ENCODE peak calls at places on chromosomes 6 and 20, in four cellular contexts. K is K562, V is HepG2, R is endothelial cell of umbilical vein. J is an unnamed sample.

GRCh38 chr6:69038841-69039240 is 403.8 kb downstream of the ADGRB3 start:
- DNase-seq in K (no peak), V (no peak), R (no peak), J (no peak)

GRCh38 chr20:37415118-37416085 is 69.5 kb downstream of the SRC start:
- DNase-seq in K (no peak), V (no peak), R (no peak), J (no peak)

GRCh38 chr6:120871416-120872261 is 462.6 kb downstream of the TBC1D32 start:
- DNase-seq in K (no peak), V (no peak), R (no peak), J (no peak)

GRCh38 chr6:167475947-167476346 is 151.1 kb downstream of the TTLL2 start:
- DNase-seq in K (no peak), V (no peak), R (no peak), J (no peak)

GRCh38 chr20:49115565-49115964 is 69.5 kb downstream of the CSE1L start:
- DNase-seq in K (no peak), V (no peak), R (no peak), J (no peak)

GRCh38 chr6:62683063-62683462 is 397.0 kb upstream of the KHDRBS2 start:
- DNase-seq in K (no peak), V (no peak), R (no peak), J (no peak)

GRCh38 chr20:35344354-35344837 is 52.2 kb upstream of the FAM83C start:
- DNase-seq in K (peak), V (peak), R (peak), J (no peak)

GRCh38 chr6:75493400-75494064 is at the start of gene FILIP1:
- DNase-seq in K (no peak), V (no peak), R (no peak), J (no peak)

GRCh38 chr6:29708432-29709177 is 14.6 kb upstream of the HLA-F start:
- DNase-seq in K (no peak), V (no peak), R (no peak), J (peak)

GRCh38 chr20:5364997-5365597 is 48.3 kb upstream of the PROKR2 start:
- DNase-seq in K (no peak), V (no peak), R (no peak), J (no peak)

GRCh38 chr6:35216832-35217811 is 3.4 kb downstream of the SCUBE3 start:
- DNase-seq in K (no peak), V (no peak), R (no peak), J (no peak)

GRCh38 chr6:161949531-161949930 is 675.7 kb upstream of the AGPAT4 start:
- DNase-seq in K (no peak), V (no peak), R (no peak), J (no peak)

GRCh38 chr20:5918856-5919633 is 31.3 kb downstream of the TRMT6 start:
- DNase-seq in K (no peak), V (peak), R (peak), J (no peak)

GRCh38 chr20:54545959-54546358 is 70.6 kb downstream of the DOK5 start:
- DNase-seq in K (no peak), V (no peak), R (no peak), J (no peak)

GRCh38 chr20:50335105-50335504 is 144.5 kb downstream of the CEBPB start:
- DNase-seq in K (peak), V (peak), R (peak), J (no peak)

GRCh38 chr20:15297059-15297875 is 959.9 kb upstream of the FLRT3 start:
- DNase-seq in K (no peak), V (no peak), R (no peak), J (no peak)

GRCh38 chr6:2536451-2536850 is 214.3 kb downstream of the MYLK4 start:
- DNase-seq in K (no peak), V (no peak), R (no peak), J (no peak)

GRCh38 chr20:53077373-53078205 is 105.4 kb downstream of the TSHZ2 start:
- DNase-seq in K (no peak), V (peak), R (peak), J (no peak)

GRCh38 chr20:59646487-59646886 is 42.1 kb downstream of the PHACTR3 start:
- DNase-seq in K (no peak), V (no peak), R (no peak), J (no peak)

GRCh38 chr6:84304881-84305280 is 77.4 kb upstream of the CEP162 start:
- DNase-seq in K (no peak), V (no peak), R (no peak), J (no peak)

GRCh38 chr6:43496370-43497128 is 13.6 kb downstream of the LRRC73 start:
- DNase-seq in K (peak), V (peak), R (peak), J (no peak)

GRCh38 chr6:15036690-15037245 is 209.1 kb upstream of the JARID2 start:
- DNase-seq in K (peak), V (peak), R (no peak), J (no peak)

GRCh38 chr6:16163535-16164300 is 34.8 kb downstream of the MYLIP start:
- DNase-seq in K (no peak), V (no peak), R (peak), J (no peak)

GRCh38 chr6:54970337-54970736 is 123.8 kb downstream of the FAM83B start:
- DNase-seq in K (no peak), V (no peak), R (no peak), J (no peak)

GRCh38 chr6:14953806-14954205 is 292.1 kb upstream of the JARID2 start:
- DNase-seq in K (no peak), V (no peak), R (no peak), J (no peak)

GRCh38 chr6:75481394-75481793 is 12.2 kb downstream of the FILIP1 start:
- DNase-seq in K (no peak), V (no peak), R (no peak), J (no peak)

GRCh38 chr20:15976047-15976731 is 597.1 kb downstream of the KIF16B start:
- DNase-seq in K (no peak), V (no peak), R (no peak), J (no peak)

GRCh38 chr6:170004585-170005210 is 253.3 kb downstream of the ERMARD start:
- DNase-seq in K (no peak), V (no peak), R (no peak), J (no peak)

GRCh38 chr6:170005680-170006470 is 254.5 kb downstream of the ERMARD start:
- DNase-seq in K (no peak), V (no peak), R (no peak), J (no peak)

GRCh38 chr6:170007468-170008240 is 256.2 kb downstream of the ERMARD start:
- DNase-seq in K (no peak), V (no peak), R (no peak), J (no peak)

GRCh38 chr6:170008386-170008785 is 257.0 kb downstream of the ERMARD start:
- DNase-seq in K (no peak), V (no peak), R (no peak), J (no peak)

GRCh38 chr6:170006524-170007467 is 255.4 kb downstream of the ERMARD start:
- DNase-seq in K (no peak), V (no peak), R (no peak), J (no peak)
- TF ChIP-seq MYC in K (no peak), V (no peak), R (no peak), J (no peak)

DNA sequence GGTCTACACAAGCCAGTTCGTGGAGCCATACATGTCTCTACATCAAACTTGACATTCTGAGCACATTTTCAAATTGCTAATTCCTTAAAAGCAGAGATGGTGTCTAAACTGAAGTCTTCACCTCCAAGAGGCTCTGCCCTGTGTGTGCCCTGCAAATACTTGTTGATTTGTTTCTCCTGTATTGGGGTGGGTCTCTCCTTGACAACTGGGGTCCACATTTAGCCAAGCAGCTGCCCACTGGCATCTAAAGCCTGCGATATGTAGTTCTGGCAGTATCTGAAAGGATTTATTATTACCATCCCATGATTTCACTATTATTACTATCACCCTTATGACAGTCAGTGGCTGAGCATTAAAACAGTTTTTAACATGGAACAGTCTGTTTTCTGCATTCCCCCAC is 45.9 kb upstream of the PKHD1 start:
- DNase-seq in K (no peak), V (no peak), R (no peak), J (no peak)
- H2AFZ ChIP-seq in K (no peak), V (no peak), R (no peak), J (no peak)

GRCh38 chr6:39819226-39819625 is 27.1 kb downstream of the DAAM2 start:
- DNase-seq in K (no peak), V (no peak), R (no peak), J (no peak)
- TF ChIP-seq MYC in K (no peak), V (no peak), R (no peak), J (no peak)

GRCh38 chr6:112030965-112031660 is 22.8 kb upstream of the CCN6 start:
- DNase-seq in K (no peak), V (no peak), R (no peak), J (no peak)
- H2AFZ ChIP-seq in K (no peak), V (no peak), R (no peak), J (no peak)

DNA sequence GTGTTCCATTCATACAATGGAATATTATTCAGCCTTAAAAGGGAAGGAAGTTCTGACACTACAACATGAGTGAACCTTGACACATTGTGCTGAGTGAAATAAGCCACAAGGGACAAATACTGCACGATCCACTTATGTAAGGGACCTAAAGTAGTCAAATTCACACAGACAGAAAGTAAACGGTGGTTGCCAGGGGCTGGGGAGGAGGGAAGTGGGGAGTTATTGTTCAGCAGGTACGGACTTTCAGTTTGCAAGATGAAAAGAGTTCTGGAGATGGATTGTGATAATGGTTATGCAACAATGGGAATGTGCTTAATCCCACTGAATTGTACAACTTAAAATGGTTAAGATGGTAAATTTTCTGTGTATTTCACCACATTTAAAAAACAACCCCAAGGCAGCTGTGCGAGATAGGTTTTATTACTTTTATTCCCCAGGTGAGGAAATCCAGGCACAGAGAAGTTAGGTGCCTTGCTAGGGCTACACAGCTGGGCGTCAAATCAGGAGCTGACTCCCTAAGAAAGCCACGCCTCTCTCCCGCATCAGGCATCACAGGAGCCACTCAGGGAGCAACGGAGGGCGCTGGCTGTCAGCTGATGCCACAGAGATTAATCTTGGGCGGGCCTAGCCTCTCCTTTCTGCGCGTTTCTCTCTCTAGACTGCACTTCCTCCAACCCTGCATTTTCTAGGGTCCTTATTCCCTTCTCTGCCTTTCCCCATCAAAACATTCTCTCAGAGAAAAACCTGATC is 9.3 kb upstream of the TRAF3IP2 start:
- DNase-seq in K (peak), V (peak), R (peak), J (no peak)
- TF ChIP-seq MYC in K (peak), V (no peak), R (no peak), J (no peak)

GRCh38 chr20:1802385-1803215 is 92.6 kb upstream of the SIRPA start:
- DNase-seq in K (peak), V (peak), R (peak), J (no peak)
- H2AFZ ChIP-seq in K (no peak), V (no peak), R (peak), J (no peak)

J was measured in GM12878.